ENCODE peak calls at places on chromosomes 3 and 15, in seven cellular contexts. K is mesendoderm, Z is H9, D is neuronal stem cell, V is mesenchymal stem cell, M is H1, A is trophoblast cell. L is an unnamed sample.

GRCh38 chr3:88957751-88958452 is 149.5 kb upstream of the EPHA3 start:
- DNase-seq in Z (no peak), V (peak), M (no peak), A (no peak), K (peak), D (no peak), L (peak)

GRCh38 chr3:149706905-149707304 is 45.4 kb downstream of the COMMD2 start:
- DNase-seq in V (no peak), D (no peak), Z (peak), M (no peak), A (no peak), K (no peak), L (peak)

GRCh38 chr3:188830955-188831354 is 340.8 kb upstream of the TPRG1 start:
- DNase-seq in Z (no peak), D (no peak), M (no peak), A (no peak), V (no peak), K (no peak), L (no peak)

GRCh38 chr3:126356373-126357298 is 572 bp downstream of the KLF15 start:
- DNase-seq in V (no peak), D (peak), M (no peak), A (no peak), K (no peak), Z (no peak), L (no peak)

GRCh38 chr3:167493240-167493639 is 19.4 kb upstream of the SERPINI2 start:
- DNase-seq in K (peak), V (no peak), A (peak), M (no peak), D (no peak), Z (peak), L (no peak)

GRCh38 chr3:121399820-121400219 is 146.0 kb downstream of the POLQ start:
- DNase-seq in V (no peak), A (no peak), K (no peak), M (no peak), D (no peak), Z (no peak), L (no peak)

GRCh38 chr15:61327019-61327631 is 98.0 kb upstream of the RORA start:
- DNase-seq in M (no peak), D (no peak), K (no peak), V (no peak), Z (no peak), A (no peak), L (no peak)

GRCh38 chr15:99931703-99932603 is 198.7 kb upstream of the LYSMD4 start:
- DNase-seq in D (no peak), A (no peak), M (no peak), V (no peak), Z (no peak), K (peak), L (no peak)

GRCh38 chr3:139672247-139672646 is 5.5 kb downstream of the NMNAT3 start:
- DNase-seq in D (no peak), K (no peak), Z (no peak), M (no peak), V (no peak), A (no peak), L (no peak)

GRCh38 chr15:74167891-74168331 is 5.6 kb upstream of the ISLR start:
- DNase-seq in V (no peak), M (no peak), Z (peak), A (no peak), K (no peak), D (no peak), L (no peak)

GRCh38 chr3:16171009-16171408 is 3.5 kb upstream of the GALNT15 start:
- DNase-seq in A (no peak), D (no peak), Z (no peak), K (no peak), M (no peak), V (no peak), L (no peak)

GRCh38 chr15:23052522-23052921 is 13.2 kb upstream of the TUBGCP5 start:
- DNase-seq in M (no peak), D (no peak), K (no peak), V (no peak), A (no peak), Z (no peak), L (no peak)

GRCh38 chr3:158258619-158259018 is 148.7 kb downstream of the RSRC1 start:
- DNase-seq in Z (no peak), V (no peak), K (no peak), A (no peak), M (no peak), D (no peak), L (no peak)

GRCh38 chr3:5009506-5010100 is 30.4 kb downstream of the BHLHE40 start:
- DNase-seq in D (no peak), A (no peak), Z (no peak), K (no peak), M (no peak), V (no peak), L (no peak)

GRCh38 chr15:93497256-93497655 is 408.2 kb upstream of the RGMA start:
- DNase-seq in V (no peak), D (no peak), M (no peak), Z (no peak), K (no peak), A (no peak), L (no peak)

GRCh38 chr3:102114264-102114979 is 265.1 kb downstream of the NFKBIZ start:
- DNase-seq in D (no peak), A (no peak), V (no peak), M (no peak), Z (no peak), K (no peak), L (no peak)

GRCh38 chr3:170539886-170540285 is 46.0 kb downstream of the SLC7A14 start:
- DNase-seq in Z (no peak), K (no peak), D (no peak), M (no peak), V (no peak), A (no peak), L (no peak)

GRCh38 chr3:133280591-133280990 is 119.3 kb upstream of the BFSP2 start:
- DNase-seq in V (no peak), D (no peak), K (no peak), A (no peak), M (no peak), Z (no peak), L (no peak)

GRCh38 chr3:42707620-42708355 is 5.2 kb upstream of the HHATL start:
- DNase-seq in K (no peak), A (no peak), Z (no peak), D (no peak), M (no peak), V (no peak), L (no peak)

GRCh38 chr3:129838086-129838485 is 55.4 kb downstream of the TMCC1 start:
- DNase-seq in V (peak), D (no peak), A (no peak), M (no peak), K (peak), Z (no peak), L (no peak)

GRCh38 chr3:71109241-71109976 is 474.1 kb downstream of the FOXP1 start:
- DNase-seq in V (peak), D (no peak), M (no peak), A (no peak), K (no peak), Z (no peak), L (peak)

GRCh38 chr3:177689077-177689476 is 491.8 kb upstream of the TBL1XR1 start:
- DNase-seq in Z (no peak), A (no peak), D (no peak), M (no peak), V (no peak), K (no peak), L (no peak)

DNA sequence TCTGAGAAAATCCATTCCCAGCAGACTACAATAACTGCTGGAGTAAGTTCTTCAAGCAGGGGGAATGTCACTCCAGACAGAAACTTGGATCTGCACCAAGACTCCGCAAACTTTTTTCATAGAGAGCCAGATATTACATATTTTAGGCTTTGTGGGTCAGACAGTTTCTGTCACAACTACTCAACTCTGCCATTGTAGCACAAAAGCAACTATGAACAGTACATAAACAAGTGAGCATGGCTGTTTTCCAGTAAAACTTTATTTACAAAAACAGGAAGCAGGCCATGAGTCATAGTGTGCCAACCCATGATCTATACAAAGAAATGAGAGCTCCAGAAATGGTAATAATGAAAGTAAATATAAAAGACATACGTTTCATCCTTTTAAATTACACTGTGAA is 223.2 kb upstream of the CGNL1 start:
- DNase-seq in K (no peak), Z (no peak), A (no peak), D (no peak), V (peak), M (no peak), L (peak)
- H2BK120ac ChIP-seq in K (no peak), Z (no peak), A (no peak), D (no peak), V (no peak), M (no peak), L (peak)

GRCh38 chr15:62933388-62933787 is 109.2 kb upstream of the TPM1 start:
- DNase-seq in V (no peak), M (no peak), A (no peak), Z (no peak), D (no peak), K (no peak), L (peak)

GRCh38 chr15:62935300-62936081 is 107.1 kb upstream of the TPM1 start:
- DNase-seq in K (no peak), A (no peak), M (no peak), V (no peak), Z (no peak), D (no peak), L (no peak)

GRCh38 chr15:62931650-62932049 is 110.9 kb upstream of the TPM1 start:
- DNase-seq in M (no peak), V (no peak), A (no peak), Z (no peak), D (no peak), K (no peak), L (no peak)

GRCh38 chr15:62932436-62932835 is 110.1 kb upstream of the TPM1 start:
- DNase-seq in M (no peak), Z (no peak), K (no peak), A (no peak), V (peak), D (no peak), L (peak)

DNA sequence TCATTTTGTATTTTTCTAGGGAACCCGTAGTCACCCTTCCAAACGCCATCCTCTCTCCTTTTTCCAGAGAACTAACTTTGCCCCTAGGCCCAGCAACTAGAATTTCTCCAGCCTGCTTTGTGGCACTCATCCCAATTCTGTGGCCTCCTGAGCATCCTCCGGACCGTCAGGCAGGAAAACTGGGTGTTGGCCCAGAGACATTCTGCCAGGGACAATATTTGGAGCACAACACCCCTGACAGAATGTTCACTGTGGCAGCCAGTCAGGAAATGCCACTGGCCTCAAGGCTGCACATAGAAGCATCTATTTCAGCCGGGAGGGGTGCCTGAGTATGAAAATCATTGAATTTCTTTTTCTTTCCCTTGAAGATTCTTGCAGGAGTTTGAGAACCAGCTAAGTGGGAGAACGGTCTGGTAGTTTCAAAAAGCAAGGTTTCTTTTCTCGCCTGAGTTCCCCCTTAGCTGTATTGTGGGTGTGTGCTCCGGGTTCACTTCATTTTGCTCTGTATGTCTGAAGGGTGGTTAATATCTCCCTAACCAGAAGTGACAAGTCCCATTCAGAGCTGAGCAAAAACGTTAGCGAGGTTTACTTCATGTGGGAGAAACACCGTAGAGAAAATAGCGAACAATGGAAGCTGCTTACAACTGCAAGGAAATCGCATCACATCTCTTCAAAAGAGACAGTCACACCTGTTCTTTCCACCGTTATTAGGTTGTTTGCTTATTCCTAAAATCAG is 108.1 kb upstream of the TPM1 start:
- DNase-seq in Z (no peak), D (no peak), K (no peak), V (no peak), A (no peak), M (no peak), L (no peak)
- H2BK120ac ChIP-seq in Z (no peak), D (no peak), K (no peak), V (no peak), A (peak), M (no peak), L (peak)

DNA sequence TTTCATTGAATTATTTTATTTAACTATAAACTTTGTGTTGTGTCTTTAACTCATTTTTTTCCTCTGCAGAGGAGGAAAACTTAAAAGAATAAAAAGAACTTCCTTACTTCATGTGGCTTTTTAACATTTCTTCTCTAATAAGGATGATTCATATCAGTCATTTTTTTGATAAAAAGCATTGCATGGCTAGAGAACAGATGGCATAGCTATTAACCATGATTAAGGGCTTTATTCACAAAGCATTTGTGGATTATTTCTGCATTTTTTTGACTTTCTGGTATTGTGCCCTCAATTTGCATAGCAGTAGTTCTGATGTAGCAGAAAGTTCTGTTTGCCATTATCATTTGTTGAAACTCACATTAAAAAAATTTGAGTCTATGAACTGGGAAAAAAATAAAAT is 540.8 kb downstream of the SI start:
- DNase-seq in A (no peak), M (no peak), K (no peak), Z (no peak), V (no peak), D (no peak), L (no peak)
- H2BK120ac ChIP-seq in A (no peak), M (no peak), K (no peak), Z (no peak), V (no peak), D (no peak), L (no peak)

DNA sequence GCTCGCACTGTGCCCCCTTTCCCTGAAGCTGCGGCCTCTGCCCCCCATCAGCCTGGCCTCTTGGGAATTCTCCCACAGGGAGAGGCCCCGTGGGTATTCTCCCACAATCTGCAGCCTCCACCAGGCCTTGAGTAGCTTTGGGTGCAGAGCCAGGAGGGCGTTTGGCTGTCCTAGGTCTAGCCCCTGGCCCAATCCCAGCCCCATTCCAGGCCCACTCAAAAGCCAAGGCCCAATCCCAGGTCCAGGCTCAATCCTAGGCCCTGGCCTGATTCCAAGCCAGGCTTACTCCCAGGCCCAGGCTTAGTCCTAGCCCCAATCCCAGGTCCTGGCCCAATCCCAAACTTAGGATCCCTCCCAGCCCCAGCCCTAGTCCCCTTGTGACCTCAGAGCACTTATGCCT is 59.8 kb downstream of the CHCHD4 start:
- DNase-seq in K (no peak), A (no peak), M (no peak), Z (no peak), V (no peak), D (no peak), L (no peak)
- H2BK120ac ChIP-seq in K (no peak), A (no peak), M (no peak), Z (no peak), V (no peak), D (no peak), L (no peak)

DNA sequence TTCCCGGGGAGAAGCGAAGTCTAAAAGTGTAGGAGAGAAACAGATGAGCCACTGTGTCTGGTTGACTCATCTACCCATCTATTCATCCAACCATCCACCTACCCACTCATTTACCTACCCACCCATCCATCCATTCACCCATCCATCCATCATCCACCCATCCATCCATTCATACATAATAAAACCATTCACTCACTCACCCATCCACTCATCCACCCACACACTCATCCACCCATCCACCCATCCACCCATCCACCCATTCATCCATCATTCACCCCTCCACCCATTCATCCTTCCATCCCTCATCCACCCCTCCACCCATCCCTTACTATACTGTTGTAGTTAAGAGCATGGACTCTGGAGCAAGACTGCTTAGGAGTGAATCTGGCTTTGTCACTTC is 136.4 kb upstream of the ATP2B2 start:
- DNase-seq in A (no peak), K (no peak), D (no peak), V (no peak), M (no peak), Z (no peak), L (no peak)
- H2BK120ac ChIP-seq in A (no peak), K (no peak), D (no peak), V (no peak), M (no peak), Z (no peak), L (no peak)

GRCh38 chr3:104474011-104474410 is 892.7 kb upstream of the ALCAM start:
- DNase-seq in D (no peak), A (no peak), Z (no peak), K (no peak), M (no peak), V (no peak), L (no peak)
- H2BK120ac ChIP-seq in D (no peak), A (no peak), Z (no peak), K (no peak), M (no peak), V (no peak), L (no peak)

DNA sequence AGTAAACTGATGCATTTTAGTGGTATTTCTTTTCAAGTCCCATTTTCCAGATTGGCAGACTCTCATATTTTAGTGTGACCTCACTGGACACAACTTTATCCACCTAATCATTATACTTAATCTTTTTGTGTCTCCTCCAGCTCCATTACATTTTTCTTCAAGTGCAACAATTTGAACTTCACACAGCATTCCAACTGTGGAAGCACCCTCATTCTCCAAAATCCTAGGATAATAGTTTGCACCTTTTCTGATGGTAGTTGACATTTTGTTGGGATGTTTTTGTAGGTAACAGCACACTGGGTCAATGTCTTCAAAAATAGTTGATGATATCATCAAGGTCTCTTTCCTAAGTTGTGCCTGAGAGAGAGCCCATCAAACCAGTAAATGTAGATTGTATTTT is 123.1 kb downstream of the RYR3 start:
- DNase-seq in K (no peak), A (peak), D (no peak), Z (no peak), V (no peak), M (no peak), L (no peak)
- H2BK120ac ChIP-seq in K (no peak), A (no peak), D (no peak), Z (no peak), V (no peak), M (no peak), L (no peak)

GRCh38 chr3:179158336-179159039 is 10.3 kb downstream of the PIK3CA start:
- DNase-seq in K (no peak), V (no peak), D (no peak), A (no peak), M (no peak), Z (no peak), L (no peak)

GRCh38 chr3:179168933-179169332 is 20.8 kb downstream of the PIK3CA start:
- DNase-seq in M (no peak), V (peak), Z (no peak), K (no peak), A (no peak), D (no peak), L (no peak)

GRCh38 chr3:179164857-179165256 is 16.7 kb downstream of the PIK3CA start:
- DNase-seq in D (no peak), V (no peak), A (no peak), M (no peak), K (no peak), Z (no peak), L (no peak)

GRCh38 chr3:179166561-179167201 is 18.5 kb downstream of the PIK3CA start:
- DNase-seq in Z (no peak), K (no peak), D (no peak), A (no peak), V (no peak), M (no peak), L (no peak)

GRCh38 chr3:179163503-179163902 is 15.3 kb downstream of the PIK3CA start:
- DNase-seq in V (no peak), A (no peak), Z (no peak), D (no peak), M (no peak), K (no peak), L (no peak)
- H2BK120ac ChIP-seq in V (no peak), A (no peak), Z (no peak), D (no peak), M (no peak), K (no peak), L (no peak)

GRCh38 chr15:82536409-82537350 is 3.6 kb downstream of the RPS17 start:
- DNase-seq in Z (peak), D (no peak), A (no peak), V (no peak), M (no peak), K (no peak), L (no peak)
- H2BK120ac ChIP-seq in Z (no peak), D (no peak), A (no peak), V (no peak), M (no peak), K (no peak), L (no peak)